ENCODE peak calls at places on chromosomes 16 and 17, in eight cellular contexts. E is dorsolateral prefrontal cortex, C is GM23338, S is MCF 10A, N is cardiac muscle cell, W is adrenal gland, J is choroid plexus epithelial cell, B is psoas muscle. A is an unnamed sample.

GRCh38 chr16:70157105-70157476 is 16.5 kb upstream of the CLEC18C start:
- DNase-seq in E (no peak), C (no peak), S (no peak), N (no peak), W (no peak), J (no peak), B (no peak), A (no peak)

GRCh38 chr17:3683054-3683511 is 12.9 kb downstream of the P2RX5 start:
- DNase-seq in E (no peak), C (peak), S (peak), N (peak), W (no peak), J (no peak), B (no peak), A (no peak)

GRCh38 chr16:69793521-69793920 is 31.4 kb downstream of the WWP2 start:
- DNase-seq in E (no peak), C (no peak), S (no peak), N (no peak), W (no peak), J (no peak), B (no peak), A (no peak)

GRCh38 chr17:10875984-10876555 is 38.2 kb upstream of the PIRT start:
- DNase-seq in E (peak), C (peak), S (peak), N (peak), W (peak), J (peak), B (peak), A (peak)

GRCh38 chr17:8904686-8905085 is 37.2 kb upstream of the PIK3R6 start:
- DNase-seq in E (no peak), C (no peak), S (no peak), N (no peak), W (peak), J (no peak), B (no peak), A (no peak)

GRCh38 chr17:45265823-45266222 is 3.9 kb upstream of the SPATA32 start:
- DNase-seq in E (no peak), C (no peak), S (peak), N (no peak), W (no peak), J (peak), B (peak), A (peak)

GRCh38 chr16:401468-402348 is at the start of gene DECR2:
- DNase-seq in E (peak), C (peak), S (peak), N (peak), W (peak), J (peak), B (peak), A (peak)

GRCh38 chr17:76232342-76232741 is 8.0 kb downstream of the RNF157 start:
- DNase-seq in E (no peak), C (no peak), S (peak), N (no peak), W (no peak), J (peak), B (no peak), A (peak)

GRCh38 chr16:30092373-30093010 is 768 bp upstream of the TBX6 start:
- DNase-seq in E (peak), C (peak), S (peak), N (peak), W (peak), J (peak), B (peak), A (peak)

GRCh38 chr17:17757391-17757791 is 76.1 kb downstream of the RAI1 start:
- DNase-seq in E (no peak), C (no peak), S (no peak), N (no peak), W (no peak), J (no peak), B (no peak), A (no peak)

GRCh38 chr17:82882715-82883446 is 43.1 kb upstream of the ZNF750 start:
- DNase-seq in E (no peak), C (no peak), S (no peak), N (no peak), W (no peak), J (no peak), B (no peak), A (no peak)

GRCh38 chr16:85316321-85316919 is 204.1 kb upstream of the CIBAR2 start:
- DNase-seq in E (peak), C (peak), S (peak), N (peak), W (peak), J (peak), B (peak), A (peak)

GRCh38 chr17:77882481-77883212 is 75.9 kb upstream of the TNRC6C start:
- DNase-seq in E (peak), C (no peak), S (peak), N (no peak), W (no peak), J (peak), B (peak), A (peak)

GRCh38 chr17:44543213-44543904 is 13.9 kb upstream of the FZD2 start:
- DNase-seq in E (no peak), C (peak), S (peak), N (peak), W (no peak), J (peak), B (no peak), A (peak)

GRCh38 chr17:18261146-18261515 is 669 bp downstream of the MIEF2 start:
- DNase-seq in E (peak), C (peak), S (peak), N (peak), W (peak), J (peak), B (peak), A (peak)

GRCh38 chr17:66481259-66481658 is 178.8 kb downstream of the PRKCA start:
- DNase-seq in E (no peak), C (no peak), S (no peak), N (no peak), W (no peak), J (no peak), B (no peak), A (no peak)

GRCh38 chr17:1485311-1485747 is 7.2 kb downstream of the MYO1C start:
- DNase-seq in E (no peak), C (peak), S (no peak), N (peak), W (peak), J (no peak), B (peak), A (peak)

GRCh38 chr17:12667299-12667958 is 1.7 kb downstream of the MYOCD start:
- DNase-seq in E (no peak), C (peak), S (peak), N (peak), W (no peak), J (peak), B (no peak), A (peak)
- TF ChIP-seq CTCF in E (peak), C (peak), S (peak), N (peak), W (peak), J (peak), B (peak), A (peak)

GRCh38 chr17:81130385-81131288 is 34.7 kb upstream of the PVALEF start:
- DNase-seq in E (peak), C (no peak), S (no peak), N (no peak), W (no peak), J (no peak), B (no peak), A (no peak)
- TF ChIP-seq CTCF in E (no peak), C (no peak), S (no peak), N (no peak), W (no peak), J (no peak), B (no peak), A (no peak)

GRCh38 chr16:80142940-80143339 is 397.9 kb upstream of the DYNLRB2 start:
- DNase-seq in E (no peak), C (no peak), S (no peak), N (no peak), W (no peak), J (no peak), B (no peak), A (no peak)

GRCh38 chr16:80148826-80149225 is 392.0 kb upstream of the DYNLRB2 start:
- DNase-seq in E (no peak), C (no peak), S (no peak), N (no peak), W (no peak), J (no peak), B (no peak), A (no peak)

GRCh38 chr16:80150978-80151705 is 389.7 kb upstream of the DYNLRB2 start:
- DNase-seq in E (no peak), C (no peak), S (no peak), N (no peak), W (no peak), J (no peak), B (no peak), A (peak)

GRCh38 chr16:80144191-80144590 is 396.6 kb upstream of the DYNLRB2 start:
- DNase-seq in E (no peak), C (no peak), S (no peak), N (no peak), W (no peak), J (peak), B (no peak), A (peak)

GRCh38 chr16:80147021-80147680 is 393.6 kb upstream of the DYNLRB2 start:
- DNase-seq in E (no peak), C (no peak), S (no peak), N (no peak), W (no peak), J (no peak), B (no peak), A (peak)
- TF ChIP-seq CTCF in E (no peak), C (no peak), S (no peak), N (no peak), W (no peak), J (no peak), B (no peak), A (no peak)

DNA sequence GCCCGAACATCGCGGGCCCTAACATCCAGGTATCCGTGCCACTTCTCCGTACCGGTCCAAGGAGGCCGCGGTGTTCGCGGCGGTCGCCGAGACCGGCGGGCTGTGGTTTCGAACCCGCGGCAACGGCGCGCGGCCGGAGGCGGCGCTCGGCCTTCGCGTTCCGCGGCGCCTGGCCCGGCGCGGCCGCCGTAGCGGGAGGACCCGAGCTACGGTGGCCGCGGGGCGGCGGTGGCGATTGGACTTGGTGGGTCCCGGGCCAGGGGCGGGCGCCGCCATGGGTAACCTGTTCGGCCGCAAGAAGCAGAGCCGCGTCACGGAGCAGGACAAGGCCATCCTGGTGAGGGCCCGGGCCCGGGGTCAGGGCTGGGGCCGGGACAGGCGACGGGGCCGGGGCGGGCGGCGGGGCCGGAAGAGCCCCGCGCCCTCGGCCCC is at the start of gene CHMP6:
- DNase-seq in E (peak), C (peak), S (peak), N (peak), W (peak), J (peak), B (peak), A (peak)
- TF ChIP-seq CTCF in E (peak), C (no peak), S (no peak), N (no peak), W (peak), J (peak), B (peak), A (no peak)

GRCh38 chr17:6574689-6575595 is 18.6 kb upstream of the PITPNM3 start:
- DNase-seq in E (no peak), C (no peak), S (peak), N (peak), W (no peak), J (peak), B (no peak), A (peak)
- TF ChIP-seq CTCF in E (no peak), C (peak), S (no peak), N (peak), W (no peak), J (no peak), B (no peak), A (peak)

DNA sequence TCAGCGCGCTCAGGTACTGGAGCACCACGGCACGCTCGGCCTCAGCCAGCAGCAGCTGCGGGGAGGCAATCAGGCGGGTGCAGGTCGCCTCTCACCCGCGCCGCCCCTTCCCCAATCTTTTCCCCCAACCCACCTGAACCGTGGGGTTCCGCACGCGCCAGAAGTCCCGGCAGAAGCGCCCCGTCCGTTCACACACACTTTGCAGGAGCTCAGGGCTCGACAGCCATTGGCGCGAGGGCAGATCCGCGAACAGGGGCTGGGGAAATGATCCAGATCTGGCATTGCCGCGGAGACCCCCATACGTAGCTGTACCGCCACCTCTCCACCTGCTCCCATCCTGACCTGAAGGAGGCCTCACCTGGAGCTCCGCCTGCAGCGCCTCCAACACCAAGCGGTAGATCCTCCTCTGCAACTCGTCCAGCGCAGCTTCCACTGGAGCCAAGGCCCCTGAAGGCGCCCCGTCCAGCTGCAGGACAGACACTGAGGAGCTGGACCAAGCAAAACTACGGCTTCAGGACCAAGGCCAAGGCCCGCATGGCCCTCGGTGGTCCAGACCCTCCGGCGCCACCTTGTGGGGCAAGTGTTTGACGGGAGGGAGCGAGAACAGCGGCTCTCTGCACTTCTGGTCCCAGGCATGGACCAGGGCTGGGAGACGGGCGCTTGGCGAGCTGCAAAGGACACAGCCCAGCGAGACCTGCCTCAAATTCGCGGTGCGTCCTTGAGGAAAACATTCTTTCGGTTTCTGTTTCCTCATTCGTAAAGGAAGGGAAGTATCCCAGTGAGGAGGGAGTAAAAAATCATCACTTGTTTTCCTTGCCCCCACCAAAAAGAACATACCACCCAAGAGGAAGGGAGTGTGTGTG is 1.5 kb upstream of the MATCAP1 start:
- DNase-seq in E (peak), C (peak), S (peak), N (peak), W (peak), J (peak), B (peak), A (peak)
- TF ChIP-seq CTCF in E (peak), C (peak), S (peak), N (peak), W (peak), J (peak), B (peak), A (peak)

DNA sequence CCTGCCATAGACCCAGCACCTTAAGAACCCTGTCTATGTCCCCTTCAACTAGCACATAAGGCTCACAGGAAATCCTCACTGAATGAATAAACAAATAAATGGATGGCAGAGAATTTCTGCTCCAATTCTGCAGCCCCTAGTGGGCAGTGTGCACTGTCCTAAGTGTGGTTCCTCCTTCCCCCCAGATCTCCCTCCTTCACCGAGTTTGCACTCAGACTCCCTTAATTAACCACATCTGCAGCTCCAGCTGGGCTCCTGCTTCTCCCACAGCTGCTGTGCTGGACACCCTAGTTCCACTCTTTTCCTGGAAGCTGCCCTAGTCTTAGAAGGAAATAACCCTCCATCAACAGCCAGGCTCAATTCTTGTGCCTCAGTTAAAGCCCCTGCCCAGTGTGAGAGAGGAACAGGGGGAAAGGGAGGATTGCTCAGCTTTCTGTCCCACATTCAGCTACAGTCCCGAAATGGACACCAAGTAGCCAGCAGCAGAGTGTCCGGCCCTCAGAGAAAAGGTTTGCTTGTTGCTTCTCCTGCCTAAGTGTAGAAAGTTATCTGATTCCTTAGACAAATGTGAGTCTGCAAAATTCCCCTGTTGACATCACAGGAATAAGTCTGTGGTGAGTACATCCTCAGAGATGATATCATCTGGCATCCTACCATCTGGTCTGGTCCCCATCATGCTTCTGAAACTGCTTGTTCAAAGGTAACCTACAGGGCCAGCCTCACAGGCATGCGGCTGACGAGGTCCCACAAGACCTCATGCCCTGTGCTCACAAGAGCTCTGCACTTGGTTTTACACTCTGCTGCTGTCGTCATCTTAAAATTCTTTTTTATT is 12.3 kb downstream of the LRRC3C start:
- DNase-seq in E (no peak), C (peak), S (no peak), N (no peak), W (no peak), J (peak), B (no peak), A (peak)
- TF ChIP-seq CTCF in E (peak), C (peak), S (no peak), N (peak), W (peak), J (peak), B (peak), A (peak)

DNA sequence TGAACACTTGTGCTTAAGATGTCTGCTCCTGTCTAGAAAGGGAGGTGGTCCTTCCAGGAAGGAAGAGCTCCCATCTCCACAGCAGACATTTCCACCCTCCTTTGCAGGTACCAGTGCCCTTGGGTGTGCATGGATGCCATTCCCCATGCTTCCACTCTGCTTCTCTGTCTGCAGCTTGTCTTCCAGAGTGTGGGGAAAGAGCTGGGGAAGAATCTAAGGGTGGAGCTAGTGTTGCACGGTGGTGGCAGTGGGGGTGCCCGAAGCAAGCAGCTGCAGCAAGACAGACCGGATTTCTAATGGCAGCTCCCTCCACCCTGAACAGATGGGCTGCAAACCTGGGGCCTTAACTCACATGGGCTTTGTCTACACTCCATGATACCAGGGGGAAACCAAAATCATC is 22.6 kb upstream of the HOXB13 start:
- DNase-seq in E (no peak), C (no peak), S (no peak), N (no peak), W (no peak), J (no peak), B (no peak), A (no peak)
- TF ChIP-seq CTCF in E (no peak), C (no peak), S (no peak), N (no peak), W (no peak), J (no peak), B (no peak), A (no peak)

A was measured in cardiac fibroblast.